ENCODE peak calls at places on chromosomes 5 and 9, in seven cellular contexts. One of them, this sample, is unnamed.

GRCh38 chr5:2697446-2698200 is 53.9 kb downstream of the IRX2 start:
- DNase-seq in fibroblast of lung: no peak
- DNase-seq in epithelial cell of esophagus: no peak
- DNase-seq in adrenal gland: no peak
- DNase-seq in Peyer's patch: no peak
- DNase-seq in bronchial epithelial cell: no peak
- DNase-seq in tibial artery: no peak
- DNase-seq in this sample: no peak

GRCh38 chr5:103093727-103094126 is 26.2 kb downstream of the GIN1 start:
- DNase-seq in fibroblast of lung: no peak
- DNase-seq in tibial artery: no peak
- DNase-seq in epithelial cell of esophagus: no peak
- DNase-seq in bronchial epithelial cell: no peak
- DNase-seq in Peyer's patch: no peak
- DNase-seq in adrenal gland: no peak
- DNase-seq in this sample: no peak

GRCh38 chr9:27591093-27591492 is 17.8 kb upstream of the C9orf72 start:
- DNase-seq in epithelial cell of esophagus: no peak
- DNase-seq in adrenal gland: no peak
- DNase-seq in Peyer's patch: no peak
- DNase-seq in fibroblast of lung: peak; percentile 6
- DNase-seq in tibial artery: no peak
- DNase-seq in bronchial epithelial cell: peak; percentile 52
- DNase-seq in this sample: no peak

GRCh38 chr9:2809692-2810423 is 34.0 kb downstream of the PUM3 start:
- DNase-seq in fibroblast of lung: peak; percentile 94
- DNase-seq in tibial artery: no peak
- DNase-seq in epithelial cell of esophagus: peak; percentile 21
- DNase-seq in Peyer's patch: no peak
- DNase-seq in adrenal gland: peak; percentile 46
- DNase-seq in bronchial epithelial cell: peak; percentile 23
- DNase-seq in this sample: peak; percentile 88

GRCh38 chr9:129283705-129284606 is 105.9 kb upstream of the IER5L start:
- DNase-seq in Peyer's patch: no peak
- DNase-seq in fibroblast of lung: no peak
- DNase-seq in epithelial cell of esophagus: no peak
- DNase-seq in tibial artery: peak; percentile 53
- DNase-seq in adrenal gland: no peak
- DNase-seq in bronchial epithelial cell: no peak
- DNase-seq in this sample: no peak

GRCh38 chr5:5891350-5891749 is 468.9 kb downstream of the ICE1 start:
- DNase-seq in tibial artery: no peak
- DNase-seq in epithelial cell of esophagus: peak; percentile 15
- DNase-seq in adrenal gland: no peak
- DNase-seq in Peyer's patch: no peak
- DNase-seq in fibroblast of lung: no peak
- DNase-seq in bronchial epithelial cell: peak; percentile 21
- DNase-seq in this sample: no peak

GRCh38 chr5:148799737-148800527 is 26.5 kb upstream of the ADRB2 start:
- DNase-seq in tibial artery: no peak
- DNase-seq in bronchial epithelial cell: peak; percentile 42
- DNase-seq in adrenal gland: no peak
- DNase-seq in epithelial cell of esophagus: no peak
- DNase-seq in fibroblast of lung: no peak
- DNase-seq in Peyer's patch: no peak
- DNase-seq in this sample: no peak

GRCh38 chr5:13746026-13746425 is 198.5 kb downstream of the DNAH5 start:
- DNase-seq in Peyer's patch: no peak
- DNase-seq in fibroblast of lung: no peak
- DNase-seq in epithelial cell of esophagus: peak; percentile 13
- DNase-seq in adrenal gland: no peak
- DNase-seq in tibial artery: no peak
- DNase-seq in bronchial epithelial cell: peak; percentile 36
- DNase-seq in this sample: peak; percentile 14

GRCh38 chr5:67395790-67396418 is 199.3 kb upstream of the CD180 start:
- DNase-seq in tibial artery: no peak
- DNase-seq in epithelial cell of esophagus: no peak
- DNase-seq in adrenal gland: no peak
- DNase-seq in Peyer's patch: no peak
- DNase-seq in bronchial epithelial cell: no peak
- DNase-seq in fibroblast of lung: peak; percentile 13
- DNase-seq in this sample: no peak

GRCh38 chr5:107713228-107713627 is 42.5 kb upstream of the EFNA5 start:
- DNase-seq in fibroblast of lung: no peak
- DNase-seq in tibial artery: no peak
- DNase-seq in bronchial epithelial cell: peak; percentile 1
- DNase-seq in epithelial cell of esophagus: no peak
- DNase-seq in Peyer's patch: no peak
- DNase-seq in adrenal gland: no peak
- DNase-seq in this sample: no peak

GRCh38 chr5:107719207-107719606 is 48.5 kb upstream of the EFNA5 start:
- DNase-seq in adrenal gland: no peak
- DNase-seq in tibial artery: no peak
- DNase-seq in fibroblast of lung: no peak
- DNase-seq in bronchial epithelial cell: no peak
- DNase-seq in Peyer's patch: no peak
- DNase-seq in epithelial cell of esophagus: no peak
- DNase-seq in this sample: no peak

GRCh38 chr5:107712359-107712870 is 41.7 kb upstream of the EFNA5 start:
- DNase-seq in bronchial epithelial cell: no peak
- DNase-seq in epithelial cell of esophagus: no peak
- DNase-seq in Peyer's patch: no peak
- DNase-seq in adrenal gland: no peak
- DNase-seq in tibial artery: no peak
- DNase-seq in fibroblast of lung: no peak
- DNase-seq in this sample: no peak

DNA sequence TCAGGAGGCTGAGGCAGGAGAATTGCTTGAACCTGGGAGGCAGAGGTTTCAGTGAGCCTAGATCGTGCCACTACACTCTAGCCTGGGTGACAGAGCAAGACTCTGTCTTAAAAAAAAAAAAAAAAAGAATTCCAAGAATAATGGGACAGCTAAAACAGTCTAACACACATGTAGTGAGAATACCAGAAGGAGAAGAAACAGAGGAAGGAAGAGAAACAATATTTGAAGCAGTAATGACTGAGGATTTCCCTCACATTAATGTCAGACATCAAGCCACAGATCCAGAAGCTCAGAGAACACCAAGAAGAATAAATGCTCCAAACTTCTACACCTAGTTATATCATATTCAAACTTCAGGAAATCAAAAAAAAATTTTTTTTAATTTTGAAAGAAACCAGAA is 47.1 kb upstream of the EFNA5 start:
- DNase-seq in bronchial epithelial cell: no peak
- DNase-seq in epithelial cell of esophagus: no peak
- DNase-seq in adrenal gland: no peak
- DNase-seq in fibroblast of lung: no peak
- DNase-seq in Peyer's patch: no peak
- DNase-seq in tibial artery: no peak
- DNase-seq in this sample: no peak
- H3K4me3 ChIP-seq in bronchial epithelial cell: no peak overlapping the region
- H3K4me3 ChIP-seq in epithelial cell of esophagus: no peak overlapping the region
- H3K4me3 ChIP-seq in adrenal gland: no peak overlapping the region
- H3K4me3 ChIP-seq in fibroblast of lung: no peak overlapping the region
- H3K4me3 ChIP-seq in Peyer's patch: no peak overlapping the region
- H3K4me3 ChIP-seq in tibial artery: no peak overlapping the region
- H3K4me3 ChIP-seq in this sample: no peak overlapping the region

DNA sequence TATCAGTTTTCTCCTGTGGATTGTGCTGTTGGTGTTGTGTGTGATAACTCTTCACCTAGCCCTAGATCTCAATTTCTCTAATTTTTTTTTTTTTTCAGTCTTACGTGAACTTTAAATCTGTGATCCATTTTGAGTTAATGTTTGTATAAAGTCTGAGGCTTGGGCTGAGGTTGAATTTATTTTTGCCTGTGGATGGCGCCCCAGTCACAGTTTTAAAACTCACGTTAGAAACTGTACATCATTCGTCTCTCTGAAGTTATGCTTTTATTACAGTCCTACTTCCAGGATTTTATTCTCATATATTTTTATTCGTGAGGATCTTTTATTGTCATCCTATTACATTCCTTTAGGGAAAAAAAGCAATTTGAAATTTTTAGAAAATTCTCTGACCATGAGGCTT is 103.1 kb downstream of the EHMT1 start:
- DNase-seq in tibial artery: no peak
- DNase-seq in bronchial epithelial cell: no peak
- DNase-seq in Peyer's patch: no peak
- DNase-seq in epithelial cell of esophagus: no peak
- DNase-seq in fibroblast of lung: no peak
- DNase-seq in adrenal gland: peak; percentile 33
- DNase-seq in this sample: no peak
- TF ChIP-seq CTCF in tibial artery: no peak
- TF ChIP-seq CTCF in bronchial epithelial cell: no peak
- TF ChIP-seq CTCF in Peyer's patch: peak; percentile 18
- TF ChIP-seq CTCF in epithelial cell of esophagus: no peak
- TF ChIP-seq CTCF in fibroblast of lung: no peak
- TF ChIP-seq CTCF in adrenal gland: peak; percentile 38
- TF ChIP-seq CTCF in this sample: no peak

DNA sequence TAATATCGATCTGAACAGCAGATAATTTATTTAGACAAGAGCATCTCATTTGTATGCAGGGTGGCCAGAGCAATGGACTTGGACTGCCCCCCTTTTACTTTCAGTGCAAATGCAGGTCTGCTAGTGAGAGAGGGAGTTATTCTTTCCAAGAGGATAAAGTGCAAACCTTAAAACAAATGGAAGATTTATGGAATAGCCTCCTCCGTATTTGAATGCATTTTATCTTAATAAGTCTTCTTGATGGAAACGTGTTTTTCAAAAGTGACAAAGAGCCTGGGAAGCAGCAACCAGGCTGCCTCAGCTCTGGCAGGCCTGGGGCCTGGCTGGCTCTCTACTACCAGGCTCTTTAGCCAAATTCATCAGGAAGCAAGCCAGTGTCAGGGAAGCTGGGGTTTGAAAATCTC is 6.8 kb downstream of the NR2F1 start:
- DNase-seq in fibroblast of lung: peak; percentile 55
- DNase-seq in tibial artery: no peak
- DNase-seq in adrenal gland: no peak
- DNase-seq in Peyer's patch: no peak
- DNase-seq in epithelial cell of esophagus: no peak
- DNase-seq in bronchial epithelial cell: no peak
- DNase-seq in this sample: peak; percentile 64
- H3K4me3 ChIP-seq in fibroblast of lung: peak overlapping the region; percentile 43
- H3K4me3 ChIP-seq in tibial artery: no peak overlapping the region
- H3K4me3 ChIP-seq in adrenal gland: no peak overlapping the region
- H3K4me3 ChIP-seq in Peyer's patch: no peak overlapping the region
- H3K4me3 ChIP-seq in epithelial cell of esophagus: no peak overlapping the region
- H3K4me3 ChIP-seq in bronchial epithelial cell: no peak overlapping the region
- H3K4me3 ChIP-seq in this sample: peak overlapping the region; percentile 76

DNA sequence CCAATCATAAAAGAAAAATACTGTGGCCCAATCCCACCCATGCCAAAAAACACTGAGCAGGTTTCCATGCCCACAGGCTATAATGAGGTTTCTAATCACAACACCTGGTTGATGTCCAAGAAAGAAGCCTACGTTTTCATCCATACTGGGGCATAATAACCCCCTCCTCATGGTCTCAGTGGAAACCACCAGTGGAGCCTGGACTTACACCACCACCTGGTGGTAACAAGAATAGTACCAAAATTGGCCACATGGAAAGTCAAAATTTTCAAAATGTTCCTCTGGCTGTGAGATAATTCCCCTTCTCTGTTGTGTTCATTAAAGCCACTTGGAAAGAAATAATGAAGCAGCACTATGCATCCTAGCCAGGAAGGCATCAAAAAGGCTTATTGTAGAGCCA is 687.3 kb upstream of the ST8SIA4 start:
- DNase-seq in epithelial cell of esophagus: peak; percentile 3
- DNase-seq in bronchial epithelial cell: peak; percentile 11
- DNase-seq in tibial artery: no peak
- DNase-seq in fibroblast of lung: no peak
- DNase-seq in adrenal gland: no peak
- DNase-seq in Peyer's patch: no peak
- DNase-seq in this sample: no peak
- TF ChIP-seq CTCF in epithelial cell of esophagus: peak; percentile 38
- TF ChIP-seq CTCF in bronchial epithelial cell: peak; percentile 40
- TF ChIP-seq CTCF in tibial artery: peak; percentile 16
- TF ChIP-seq CTCF in fibroblast of lung: no peak
- TF ChIP-seq CTCF in adrenal gland: no peak
- TF ChIP-seq CTCF in Peyer's patch: no peak
- TF ChIP-seq CTCF in this sample: peak; percentile 35

GRCh38 chr9:72954431-72955420 is 1.9 kb upstream of the ALDH1A1 start:
- DNase-seq in fibroblast of lung: peak; percentile 43
- DNase-seq in bronchial epithelial cell: no peak
- DNase-seq in Peyer's patch: no peak
- DNase-seq in adrenal gland: no peak
- DNase-seq in tibial artery: peak; percentile 67
- DNase-seq in epithelial cell of esophagus: no peak
- DNase-seq in this sample: no peak

GRCh38 chr9:72951520-72952393 is 1.1 kb downstream of the ALDH1A1 start:
- DNase-seq in bronchial epithelial cell: no peak
- DNase-seq in fibroblast of lung: no peak
- DNase-seq in epithelial cell of esophagus: no peak
- DNase-seq in adrenal gland: no peak
- DNase-seq in Peyer's patch: no peak
- DNase-seq in tibial artery: no peak
- DNase-seq in this sample: no peak

GRCh38 chr9:72951043-72951442 is 1.8 kb downstream of the ALDH1A1 start:
- DNase-seq in fibroblast of lung: no peak
- DNase-seq in epithelial cell of esophagus: no peak
- DNase-seq in tibial artery: no peak
- DNase-seq in bronchial epithelial cell: no peak
- DNase-seq in adrenal gland: no peak
- DNase-seq in Peyer's patch: no peak
- DNase-seq in this sample: no peak

GRCh38 chr9:72952914-72953313 is at the start of gene ALDH1A1:
- DNase-seq in fibroblast of lung: peak; percentile 18
- DNase-seq in bronchial epithelial cell: peak; percentile 80
- DNase-seq in Peyer's patch: no peak
- DNase-seq in adrenal gland: no peak
- DNase-seq in tibial artery: no peak
- DNase-seq in epithelial cell of esophagus: peak; percentile 55
- DNase-seq in this sample: no peak

GRCh38 chr9:72952394-72952720 is 496 bp downstream of the ALDH1A1 start:
- DNase-seq in fibroblast of lung: no peak
- DNase-seq in bronchial epithelial cell: no peak
- DNase-seq in tibial artery: no peak
- DNase-seq in epithelial cell of esophagus: no peak
- DNase-seq in adrenal gland: no peak
- DNase-seq in Peyer's patch: no peak
- DNase-seq in this sample: no peak
- H3K4me3 ChIP-seq in fibroblast of lung: peak overlapping the region; percentile 24
- H3K4me3 ChIP-seq in bronchial epithelial cell: no peak overlapping the region
- H3K4me3 ChIP-seq in tibial artery: peak overlapping the region; percentile 41
- H3K4me3 ChIP-seq in epithelial cell of esophagus: no peak overlapping the region
- H3K4me3 ChIP-seq in adrenal gland: no peak overlapping the region
- H3K4me3 ChIP-seq in Peyer's patch: peak overlapping the region; percentile 22
- H3K4me3 ChIP-seq in this sample: no peak overlapping the region

GRCh38 chr9:126067031-126067734 is 259.4 kb upstream of the MVB12B start:
- DNase-seq in fibroblast of lung: no peak
- DNase-seq in tibial artery: no peak
- DNase-seq in epithelial cell of esophagus: no peak
- DNase-seq in bronchial epithelial cell: no peak
- DNase-seq in Peyer's patch: no peak
- DNase-seq in adrenal gland: no peak
- DNase-seq in this sample: no peak
- TF ChIP-seq CTCF in fibroblast of lung: no peak
- TF ChIP-seq CTCF in tibial artery: no peak
- TF ChIP-seq CTCF in epithelial cell of esophagus: no peak
- TF ChIP-seq CTCF in bronchial epithelial cell: no peak
- TF ChIP-seq CTCF in Peyer's patch: no peak
- TF ChIP-seq CTCF in adrenal gland: no peak
- TF ChIP-seq CTCF in this sample: no peak